ENCODE peak calls at places on chromosomes 3 and 15, in six cellular contexts. N, H, R, U, K and J are unnamed samples.

GRCh38 chr15:73387507-73388255 is 18.9 kb upstream of the HCN4 start:
- DNase-seq in R (no peak), K (peak), H (peak), U (peak), N (no peak), J (no peak)

GRCh38 chr3:71305246-71306206 is 278.0 kb downstream of the FOXP1 start:
- DNase-seq in R (peak), N (peak), H (peak), K (peak), U (peak), J (no peak)

GRCh38 chr3:25094932-25095690 is 333.0 kb upstream of the RARB start:
- DNase-seq in K (no peak), R (no peak), H (no peak), U (no peak), N (no peak), J (no peak)

GRCh38 chr3:42742688-42743087 is 30.4 kb downstream of the CCDC13 start:
- DNase-seq in R (peak), U (no peak), N (peak), H (no peak), K (no peak), J (no peak)

GRCh38 chr15:36598529-36599177 is 19.2 kb downstream of the CDIN1 start:
- DNase-seq in R (no peak), N (no peak), H (peak), K (no peak), U (no peak), J (no peak)

GRCh38 chr15:90666135-90666909 is 50.8 kb upstream of the BLM start:
- DNase-seq in H (no peak), R (no peak), K (no peak), N (no peak), U (no peak), J (no peak)

GRCh38 chr15:27847775-27848710 is 251.1 kb downstream of the OCA2 start:
- DNase-seq in N (no peak), U (no peak), H (no peak), K (no peak), R (no peak), J (no peak)

GRCh38 chr3:12425850-12426579 is 58.3 kb upstream of the TSEN2 start:
- DNase-seq in U (no peak), R (no peak), H (no peak), K (peak), N (peak), J (peak)

DNA sequence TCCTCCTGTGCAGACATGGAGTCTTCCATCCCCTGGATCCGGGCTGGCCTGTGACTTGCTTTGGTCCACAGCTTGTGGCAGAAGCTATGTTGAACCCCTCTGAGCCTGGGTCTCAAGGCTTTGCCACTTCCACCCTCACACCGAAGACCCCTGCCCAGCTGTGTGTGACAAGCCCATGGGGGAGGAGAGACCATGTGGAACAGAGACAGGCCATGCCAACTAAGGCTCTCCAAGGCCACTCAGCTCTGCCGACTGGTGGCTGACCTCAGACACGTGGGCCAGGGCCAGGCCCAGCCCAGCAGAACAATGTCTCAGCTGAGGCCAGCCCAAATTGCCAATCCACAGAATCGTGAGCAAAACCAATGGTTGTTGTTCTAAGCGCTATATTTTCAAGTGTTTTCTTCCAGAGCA is 16.4 kb upstream of the CFAP100 start:
- DNase-seq in R (no peak), U (no peak), K (no peak), H (no peak), N (no peak), J (no peak)
- H3K23ac ChIP-seq in R (no peak), U (no peak), K (no peak), H (no peak), N (peak), J (no peak)

GRCh38 chr3:47817609-47818008 is 14.7 kb downstream of the DHX30 start:
- DNase-seq in H (no peak), K (no peak), N (no peak), U (no peak), R (no peak), J (no peak)

DNA sequence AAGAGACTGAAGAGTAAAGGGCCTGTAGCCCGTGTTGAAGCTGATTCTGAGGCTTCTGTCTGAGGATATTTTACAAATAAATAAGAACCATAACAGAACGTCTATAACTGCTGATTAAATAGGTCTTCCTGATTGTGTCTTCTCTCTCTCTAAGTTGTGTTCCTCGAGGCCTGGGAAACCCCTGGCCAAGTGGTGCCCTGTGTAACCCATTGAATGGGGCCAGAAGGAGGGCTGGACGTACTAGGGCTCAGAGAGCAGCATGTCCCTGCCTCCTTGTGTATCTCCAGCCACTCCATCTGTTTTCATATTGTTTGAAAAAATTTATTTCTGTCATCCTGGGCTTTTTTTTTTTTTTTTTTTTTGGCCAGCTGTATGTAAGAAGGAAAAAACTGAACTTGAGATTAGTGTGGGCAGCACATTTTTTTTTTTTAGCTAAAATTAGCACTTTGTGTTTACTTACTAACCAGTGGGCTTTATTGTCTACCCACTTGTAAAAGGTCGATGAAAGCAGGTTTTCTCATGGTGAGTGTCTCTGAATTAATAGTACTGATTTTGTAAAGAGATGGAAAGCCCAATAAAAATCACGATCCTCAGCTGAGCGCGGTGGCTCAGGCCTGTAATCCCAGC is 10.7 kb downstream of the DHX30 start:
- DNase-seq in U (no peak), R (no peak), K (no peak), N (no peak), H (no peak), J (no peak)
- H3K23ac ChIP-seq in U (no peak), R (no peak), K (no peak), N (no peak), H (no peak), J (no peak)

GRCh38 chr3:127741246-127741645 is 68.5 kb downstream of the ABTB1 start:
- DNase-seq in H (no peak), U (no peak), R (no peak), N (no peak), K (no peak), J (no peak)
- H3K23ac ChIP-seq in H (peak), U (no peak), R (no peak), N (no peak), K (no peak), J (no peak)

GRCh38 chr3:155730843-155731242 is 14.0 kb downstream of the PLCH1 start:
- DNase-seq in N (no peak), U (no peak), H (no peak), K (no peak), R (no peak), J (no peak)
- H3K23ac ChIP-seq in N (no peak), U (no peak), H (no peak), K (no peak), R (no peak), J (no peak)